ENCODE peak calls at places on chromosome 6, in six cellular contexts. Y is A549; A is OCI-LY7; F is neural progenitor cell; K is activated naive CD4-positive, alpha-beta T cell treated with anti-CD3 and anti-CD28 coated beads, Interleukin-2, amount 10 ng/mL, durations not matched to agents 7 days and 5 days; O is sciatic nerve. V is an unnamed sample.

GRCh38 chr6:94478178-94479140 is 1059.1 kb upstream of the EPHA7 start:
- DNase-seq in Y (no peak), A (no peak), F (peak), K (no peak), O (no peak), V (no peak)

GRCh38 chr6:87971605-87972262 is 75.9 kb upstream of the SPACA1 start:
- DNase-seq in Y (no peak), A (no peak), F (no peak), K (no peak), O (no peak), V (no peak)

GRCh38 chr6:16810411-16810810 is 49.2 kb upstream of the ATXN1 start:
- DNase-seq in Y (no peak), A (no peak), F (no peak), K (no peak), O (no peak), V (no peak)

GRCh38 chr6:118565317-118565960 is 17.3 kb downstream of the PLN start:
- DNase-seq in Y (peak), A (peak), F (no peak), K (no peak), O (no peak), V (no peak)

GRCh38 chr6:100818066-100818465 is 63.1 kb downstream of the ASCC3 start:
- DNase-seq in Y (no peak), A (no peak), F (no peak), K (no peak), O (no peak), V (no peak)

GRCh38 chr6:132733814-132734213 is 20.0 kb upstream of the VNN1 start:
- DNase-seq in Y (no peak), A (no peak), F (no peak), K (no peak), O (no peak), V (no peak)

GRCh38 chr6:43627008-43627825 is 1.8 kb downstream of the GTPBP2 start:
- DNase-seq in Y (peak), A (no peak), F (no peak), K (no peak), O (peak), V (peak)

GRCh38 chr6:121382467-121383121 is 48.3 kb upstream of the TBC1D32 start:
- DNase-seq in Y (no peak), A (no peak), F (no peak), K (no peak), O (no peak), V (no peak)

GRCh38 chr6:80366721-80367120 is 260.2 kb downstream of the BCKDHB start:
- DNase-seq in Y (no peak), A (no peak), F (no peak), K (no peak), O (no peak), V (no peak)

GRCh38 chr6:4358414-4359107 is 223.2 kb upstream of the ECI2 start:
- DNase-seq in Y (peak), A (no peak), F (peak), K (no peak), O (peak), V (peak)

GRCh38 chr6:74197310-74197709 is 501.3 kb downstream of the CD109 start:
- DNase-seq in Y (no peak), A (no peak), F (no peak), K (no peak), O (no peak), V (no peak)

GRCh38 chr6:44828780-44829179 is 441.3 kb downstream of the CDC5L start:
- DNase-seq in Y (no peak), A (no peak), F (no peak), K (no peak), O (no peak), V (no peak)

GRCh38 chr6:142353690-142354089 is 51.9 kb downstream of the ADGRG6 start:
- DNase-seq in Y (no peak), A (no peak), F (no peak), K (no peak), O (no peak), V (no peak)

GRCh38 chr6:30447237-30447636 is 42.1 kb upstream of the HLA-E start:
- DNase-seq in Y (peak), A (no peak), F (peak), K (no peak), O (no peak), V (no peak)

GRCh38 chr6:766625-767024 is 73.7 kb upstream of the EXOC2 start:
- DNase-seq in Y (no peak), A (no peak), F (no peak), K (no peak), O (no peak), V (no peak)

GRCh38 chr6:76876922-76877553 is 586.3 kb downstream of the HTR1B start:
- DNase-seq in Y (no peak), A (no peak), F (peak), K (no peak), O (no peak), V (no peak)

GRCh38 chr6:129031051-129031599 is 148.2 kb downstream of the LAMA2 start:
- DNase-seq in Y (no peak), A (no peak), F (no peak), K (no peak), O (no peak), V (no peak)

GRCh38 chr6:51495016-51495805 is 592.2 kb downstream of the PKHD1 start:
- DNase-seq in Y (no peak), A (no peak), F (peak), K (no peak), O (no peak), V (no peak)

GRCh38 chr6:25136879-25137278 is 142.3 kb upstream of the CARMIL1 start:
- DNase-seq in Y (no peak), A (no peak), F (no peak), K (peak), O (no peak), V (no peak)

GRCh38 chr6:6319947-6320811 is at the start of gene F13A1:
- DNase-seq in Y (no peak), A (peak), F (peak), K (no peak), O (peak), V (no peak)

GRCh38 chr6:35089216-35089934 is 51.8 kb downstream of the TCP11 start:
- DNase-seq in Y (no peak), A (no peak), F (no peak), K (no peak), O (no peak), V (no peak)

GRCh38 chr6:28810655-28811053 is 113.1 kb downstream of the TRIM27 start:
- DNase-seq in Y (no peak), A (no peak), F (peak), K (no peak), O (no peak), V (no peak)

GRCh38 chr6:11798538-11798937 is 19.9 kb upstream of the ADTRP start:
- DNase-seq in Y (no peak), A (no peak), F (no peak), K (no peak), O (no peak), V (no peak)

GRCh38 chr6:26240981-26241770 is 123.8 kb upstream of the BTN3A2 start:
- DNase-seq in Y (no peak), A (no peak), F (peak), K (peak), O (no peak), V (no peak)

GRCh38 chr6:25601797-25602679 is 50.0 kb upstream of the SCGN start:
- DNase-seq in Y (peak), A (peak), F (peak), K (no peak), O (no peak), V (no peak)

GRCh38 chr6:28944412-28945006 is 20.7 kb upstream of the TRIM27 start:
- DNase-seq in Y (no peak), A (peak), F (peak), K (peak), O (no peak), V (no peak)

GRCh38 chr6:30219244-30219643 is 6.0 kb upstream of the TRIM26 start:
- DNase-seq in Y (peak), A (peak), F (peak), K (peak), O (no peak), V (no peak)

GRCh38 chr6:43859213-43859612 is 89.2 kb downstream of the VEGFA start:
- DNase-seq in Y (no peak), A (no peak), F (no peak), K (no peak), O (no peak), V (no peak)

GRCh38 chr6:17998003-17998402 is 10.6 kb upstream of the KIF13A start:
- DNase-seq in Y (no peak), A (no peak), F (no peak), K (no peak), O (no peak), V (no peak)

GRCh38 chr6:28838289-28838633 is 85.5 kb downstream of the TRIM27 start:
- DNase-seq in Y (no peak), A (peak), F (peak), K (peak), O (peak), V (no peak)

GRCh38 chr6:35011096-35012041 is 122.3 kb downstream of the ANKS1A start:
- DNase-seq in Y (no peak), A (no peak), F (no peak), K (no peak), O (no peak), V (no peak)

GRCh38 chr6:131948221-131948661 is 2.9 kb downstream of the CCN2 start:
- DNase-seq in Y (no peak), A (no peak), F (no peak), K (no peak), O (no peak), V (no peak)

GRCh38 chr6:13989424-13990144 is 64.8 kb downstream of the RNF182 start:
- DNase-seq in Y (no peak), A (no peak), F (no peak), K (no peak), O (no peak), V (no peak)

GRCh38 chr6:168247456-168248147 is 72.0 kb downstream of the DACT2 start:
- DNase-seq in Y (peak), A (no peak), F (no peak), K (no peak), O (no peak), V (no peak)

GRCh38 chr6:14349507-14349906 is 231.9 kb downstream of the CD83 start:
- DNase-seq in Y (no peak), A (no peak), F (no peak), K (no peak), O (no peak), V (no peak)

GRCh38 chr6:163745566-163746400 is 331.3 kb downstream of the QKI start:
- DNase-seq in Y (peak), A (no peak), F (peak), K (no peak), O (no peak), V (no peak)

GRCh38 chr6:28489366-28490190 is 26.0 kb downstream of the GPX6 start:
- DNase-seq in Y (peak), A (no peak), F (peak), K (peak), O (peak), V (no peak)

GRCh38 chr6:125507987-125508655 is 206.4 kb upstream of the HDDC2 start:
- DNase-seq in Y (no peak), A (no peak), F (no peak), K (no peak), O (no peak), V (no peak)